ENCODE peak calls at places on chromosomes 2 and 18, in four cellular contexts. V is heart right ventricle, P is activated B cell treated with CpG ODN at 0.5 μM for 24 hours, H is endothelial cell. T is an unnamed sample.

GRCh38 chr2:42314892-42315468 is 46.0 kb downstream of the COX7A2L start:
- DNase-seq in V (no peak), P (no peak), H (no peak), T (no peak)

GRCh38 chr2:172858473-172858745 is 122.8 kb downstream of the RAPGEF4 start:
- DNase-seq in H (no peak), V (no peak), P (no peak), T (no peak)

GRCh38 chr2:178251126-178251525 is 56.8 kb downstream of the OSBPL6 start:
- DNase-seq in V (no peak), P (no peak), H (no peak), T (no peak)

GRCh38 chr2:100767224-100767653 is 52.7 kb upstream of the NPAS2 start:
- DNase-seq in P (no peak), H (no peak), V (no peak), T (no peak)

GRCh38 chr2:73984203-73984921 is at the start of gene TET3:
- DNase-seq in P (peak), H (peak), V (peak), T (peak)

GRCh38 chr2:59025157-59025757 is 784.1 kb upstream of the FANCL start:
- DNase-seq in V (peak), P (peak), H (peak), T (peak)

GRCh38 chr2:241224068-241224850 is 35.8 kb downstream of the ANO7 start:
- DNase-seq in H (no peak), V (peak), P (no peak), T (no peak)

GRCh38 chr2:29797916-29798315 is 123.5 kb downstream of the ALK start:
- DNase-seq in V (no peak), H (no peak), P (no peak), T (no peak)

GRCh38 chr2:96868555-96869280 is 1.2 kb downstream of the SEMA4C start:
- DNase-seq in P (peak), V (peak), H (peak), T (peak)

GRCh38 chr2:198639580-198639979 is 818.2 kb downstream of the SATB2 start:
- DNase-seq in P (no peak), V (no peak), H (no peak), T (no peak)

GRCh38 chr2:196566969-196567666 is 72.4 kb upstream of the CCDC150 start:
- DNase-seq in P (no peak), H (no peak), V (no peak), T (no peak)

GRCh38 chr2:102473020-102473419 is at the start of gene SLC9A4:
- DNase-seq in V (no peak), P (no peak), H (peak), T (peak)

GRCh38 chr2:9234680-9235387 is 28.2 kb downstream of the ASAP2 start:
- DNase-seq in P (no peak), V (no peak), H (no peak), T (no peak)

GRCh38 chr18:10839401-10839800 is 310.0 kb downstream of the PIEZO2 start:
- DNase-seq in P (no peak), V (no peak), H (no peak), T (no peak)

GRCh38 chr2:26230806-26231205 is 13.6 kb downstream of the HADHA start:
- DNase-seq in P (no peak), H (no peak), V (no peak), T (no peak)

GRCh38 chr2:26237868-26238267 is 6.6 kb downstream of the HADHA start:
- DNase-seq in H (no peak), V (no peak), P (no peak), T (no peak)

GRCh38 chr2:26238301-26238958 is 6.0 kb downstream of the HADHA start:
- DNase-seq in P (no peak), V (no peak), H (no peak), T (no peak)

GRCh38 chr2:26229595-26229994 is 14.8 kb downstream of the HADHA start:
- DNase-seq in P (no peak), V (no peak), H (no peak), T (no peak)

GRCh38 chr2:26235089-26235488 is 9.3 kb downstream of the HADHA start:
- DNase-seq in P (no peak), V (no peak), H (no peak), T (no peak)
- TF ChIP-seq CTCF in P (no peak), V (peak), H (no peak), T (peak)

GRCh38 chr2:137943948-137944347 is 20.3 kb upstream of the HNMT start:
- DNase-seq in V (no peak), P (no peak), H (no peak), T (no peak)
- TF ChIP-seq CTCF in V (no peak), P (no peak), H (no peak), T (no peak)

DNA sequence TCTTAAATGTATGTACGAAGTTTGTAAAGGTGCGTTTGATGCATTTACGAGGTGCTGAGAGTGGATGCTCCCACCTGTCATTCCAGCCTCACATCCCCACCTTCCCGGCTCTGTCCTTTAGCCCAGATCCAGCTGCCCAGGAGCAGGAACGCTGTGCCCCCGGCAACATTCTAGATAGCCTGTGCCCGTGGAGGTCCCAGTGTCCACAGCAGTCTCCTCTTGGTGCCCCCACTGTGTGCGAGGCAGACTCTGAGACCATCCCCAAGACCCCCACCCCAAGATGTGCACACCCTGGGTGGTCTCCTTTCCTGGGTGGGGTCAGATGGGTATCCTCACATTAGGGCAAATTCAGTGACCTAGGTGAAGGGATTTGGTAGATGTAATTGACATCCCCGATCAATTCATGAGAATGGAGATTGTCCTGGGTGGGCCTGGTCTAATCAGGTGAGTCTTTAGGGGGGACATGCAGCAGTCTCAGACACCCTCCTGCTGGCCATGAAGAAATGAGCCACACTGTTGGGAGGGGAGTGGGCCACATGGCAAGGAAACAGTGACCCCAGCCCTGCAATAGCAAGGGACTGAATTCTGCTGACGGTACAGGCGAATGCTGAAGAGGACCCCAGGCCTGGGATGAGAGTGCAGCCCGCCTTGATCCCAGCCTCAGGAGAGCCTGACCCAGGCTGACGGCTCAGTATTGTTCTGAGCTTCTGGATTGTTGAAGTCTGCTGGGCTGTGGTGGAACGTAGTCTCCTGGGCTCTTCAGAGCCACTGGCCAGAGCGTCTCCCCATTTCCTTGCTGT is 203.3 kb downstream of the FAM210A start:
- DNase-seq in H (no peak), P (no peak), V (no peak), T (no peak)
- TF ChIP-seq CTCF in H (no peak), P (no peak), V (no peak), T (no peak)

DNA sequence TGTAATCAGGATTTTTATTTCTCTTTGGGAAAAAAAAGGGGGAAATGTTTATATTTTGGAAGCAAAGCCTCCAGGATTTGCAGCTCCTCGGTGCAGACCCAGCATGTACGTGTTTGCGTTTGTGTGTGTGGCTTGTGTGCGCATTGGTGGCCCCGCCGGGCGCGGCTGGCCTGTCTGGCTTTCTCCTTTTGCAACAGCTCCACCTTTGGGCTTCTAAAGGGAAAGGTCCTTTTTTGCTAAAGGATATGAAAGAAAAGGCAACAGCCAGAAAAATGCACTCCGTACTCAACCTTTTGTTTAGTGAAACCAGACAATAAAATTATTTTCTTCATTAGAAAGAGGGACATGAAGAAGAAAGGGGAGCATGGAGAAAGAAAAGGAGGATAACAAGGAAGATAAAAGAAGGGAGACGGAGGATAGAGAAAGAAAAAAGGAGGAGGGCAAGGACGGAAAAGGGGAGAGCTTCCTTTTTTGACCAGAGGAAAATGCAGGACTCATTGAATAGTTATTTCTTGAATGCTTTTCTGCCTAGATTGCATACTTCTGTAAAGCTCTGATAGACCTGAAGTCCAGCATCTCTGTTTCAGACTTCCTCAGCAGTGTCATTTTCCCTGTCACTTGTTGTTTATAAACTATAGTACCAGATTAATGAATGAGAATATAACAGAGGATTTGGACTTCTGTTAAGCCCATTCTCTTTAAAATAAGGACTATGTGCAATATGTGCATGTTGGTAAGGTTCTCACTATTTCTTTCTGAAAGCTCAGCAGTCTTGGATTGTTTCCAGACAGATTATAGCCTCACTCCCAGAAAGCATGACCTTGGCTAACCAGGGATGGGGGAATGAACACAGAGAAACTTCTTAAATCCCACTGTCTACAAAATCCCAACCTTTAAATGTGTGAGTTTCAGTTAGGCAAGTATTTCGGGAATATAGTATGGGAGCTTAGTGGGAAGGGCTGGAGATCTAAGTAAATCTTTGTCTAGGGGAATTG is 563.1 kb upstream of the PIK3C3 start:
- DNase-seq in H (peak), V (peak), P (no peak), T (peak)
- TF ChIP-seq CTCF in H (peak), V (peak), P (no peak), T (peak)

DNA sequence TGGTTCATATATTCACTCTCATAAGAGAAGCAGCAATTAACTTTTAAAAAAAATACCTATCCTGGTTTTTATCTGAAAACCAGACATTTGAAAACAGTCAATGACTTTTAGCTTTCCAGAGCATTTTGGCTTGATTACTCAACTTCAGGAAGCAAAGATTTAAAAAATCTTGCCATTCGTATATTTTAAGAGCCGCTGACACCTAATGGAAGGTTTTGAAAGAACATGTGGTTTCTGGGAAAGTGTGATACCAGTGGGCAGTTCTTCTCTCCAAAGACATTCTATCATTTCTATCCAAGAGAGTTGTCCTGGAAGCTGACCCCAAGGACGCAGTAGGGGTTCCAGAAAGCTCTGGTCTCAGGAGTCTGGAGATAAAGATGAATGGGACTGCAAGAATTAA is 234.7 kb downstream of the TTC32 start:
- DNase-seq in H (no peak), P (no peak), V (no peak), T (no peak)
- TF ChIP-seq CTCF in H (no peak), P (no peak), V (no peak), T (peak)